ENCODE peak calls at places on chromosome 1, in ten cellular contexts. D, Y, N, J, B, R, O, Z, L and W are unnamed samples.

GRCh38 chr1:3673381-3674099 is 21.2 kb downstream of the TP73 start:
- DNase-seq in D (no peak), Y (no peak), N (no peak), J (no peak), B (no peak), R (no peak), O (no peak), Z (no peak), L (no peak), W (no peak)

GRCh38 chr1:70459502-70460225 is 48.6 kb downstream of the CTH start:
- DNase-seq in D (peak), Y (peak), N (no peak), J (peak), B (peak), R (peak), O (no peak), Z (no peak), L (no peak), W (no peak)

GRCh38 chr1:183804382-183804781 is 538 bp upstream of the RGL1 start:
- DNase-seq in D (no peak), Y (no peak), N (no peak), J (no peak), B (no peak), R (no peak), O (peak), Z (no peak), L (peak), W (no peak)

GRCh38 chr1:31910933-31911332 is 27.2 kb downstream of the PTP4A2 start:
- DNase-seq in D (no peak), Y (no peak), N (no peak), J (no peak), B (no peak), R (no peak), O (no peak), Z (no peak), L (no peak), W (no peak)

GRCh38 chr1:214369364-214369763 is 88.4 kb downstream of the SMYD2 start:
- DNase-seq in D (no peak), Y (no peak), N (no peak), J (no peak), B (no peak), R (no peak), O (no peak), Z (no peak), L (no peak), W (no peak)

GRCh38 chr1:26278303-26278702 is 1.6 kb upstream of the SH3BGRL3 start:
- DNase-seq in D (peak), Y (peak), N (peak), J (peak), B (peak), R (peak), O (peak), Z (no peak), L (no peak), W (no peak)

GRCh38 chr1:110341146-110341871 is 2.1 kb downstream of the RBM15 start:
- DNase-seq in D (no peak), Y (no peak), N (no peak), J (peak), B (no peak), R (no peak), O (no peak), Z (no peak), L (no peak), W (no peak)

GRCh38 chr1:59752556-59753412 is 62.0 kb upstream of the HOOK1 start:
- DNase-seq in D (no peak), Y (no peak), N (no peak), J (no peak), B (no peak), R (no peak), O (no peak), Z (no peak), L (no peak), W (no peak)

GRCh38 chr1:228276361-228276831 is 68.6 kb downstream of the OBSCN start:
- DNase-seq in D (no peak), Y (no peak), N (no peak), J (peak), B (no peak), R (no peak), O (peak), Z (no peak), L (no peak), W (no peak)

GRCh38 chr1:100443739-100444571 is 91.6 kb downstream of the CDC14A start:
- DNase-seq in D (peak), Y (peak), N (no peak), J (peak), B (no peak), R (peak), O (no peak), Z (peak), L (no peak), W (no peak)

GRCh38 chr1:58803858-58804257 is 20.0 kb upstream of the JUN start:
- DNase-seq in D (no peak), Y (no peak), N (no peak), J (no peak), B (no peak), R (no peak), O (no peak), Z (no peak), L (no peak), W (no peak)

GRCh38 chr1:19514391-19514831 is 29.1 kb upstream of the CAPZB start:
- DNase-seq in D (no peak), Y (peak), N (no peak), J (peak), B (no peak), R (peak), O (no peak), Z (peak), L (no peak), W (no peak)

GRCh38 chr1:155210304-155210703 is 1.8 kb downstream of the MTX1 start:
- DNase-seq in D (no peak), Y (no peak), N (no peak), J (no peak), B (no peak), R (no peak), O (no peak), Z (no peak), L (no peak), W (no peak)

GRCh38 chr1:117616356-117616755 is 10.5 kb downstream of the TENT5C start:
- DNase-seq in D (no peak), Y (no peak), N (no peak), J (no peak), B (no peak), R (no peak), O (peak), Z (no peak), L (no peak), W (no peak)

GRCh38 chr1:159756397-159756796 is 24.4 kb upstream of the DUSP23 start:
- DNase-seq in D (no peak), Y (no peak), N (no peak), J (peak), B (no peak), R (peak), O (no peak), Z (no peak), L (no peak), W (no peak)

GRCh38 chr1:235069577-235070563 is 58.8 kb downstream of the TOMM20 start:
- DNase-seq in D (peak), Y (peak), N (no peak), J (no peak), B (no peak), R (peak), O (peak), Z (no peak), L (no peak), W (no peak)

GRCh38 chr1:2554621-2555387 is 1.4 kb upstream of the TNFRSF14 start:
- DNase-seq in D (no peak), Y (no peak), N (no peak), J (no peak), B (no peak), R (no peak), O (no peak), Z (no peak), L (peak), W (no peak)

GRCh38 chr1:169594391-169594790 is 8.1 kb upstream of the F5 start:
- DNase-seq in D (no peak), Y (no peak), N (no peak), J (no peak), B (no peak), R (no peak), O (no peak), Z (no peak), L (no peak), W (no peak)

GRCh38 chr1:109228167-109228566 is 14.4 kb downstream of the SARS1 start:
- DNase-seq in D (no peak), Y (no peak), N (no peak), J (no peak), B (no peak), R (no peak), O (no peak), Z (peak), L (no peak), W (no peak)

GRCh38 chr1:72051538-72051937 is 230.8 kb downstream of the NEGR1 start:
- DNase-seq in D (no peak), Y (no peak), N (no peak), J (no peak), B (no peak), R (no peak), O (no peak), Z (no peak), L (no peak), W (no peak)

GRCh38 chr1:169928438-169929209 is 34.9 kb upstream of the SCYL3 start:
- DNase-seq in D (peak), Y (peak), N (no peak), J (peak), B (no peak), R (peak), O (no peak), Z (peak), L (peak), W (no peak)

GRCh38 chr1:169119405-169119804 is 12.9 kb downstream of the ATP1B1 start:
- DNase-seq in D (peak), Y (no peak), N (peak), J (peak), B (no peak), R (no peak), O (no peak), Z (no peak), L (no peak), W (no peak)

GRCh38 chr1:145845514-145846161 is at the start of gene NUDT17:
- DNase-seq in D (peak), Y (peak), N (peak), J (peak), B (no peak), R (peak), O (peak), Z (peak), L (peak), W (peak)

GRCh38 chr1:108570998-108571401 is 11.1 kb downstream of the EEIG2 start:
- DNase-seq in D (no peak), Y (no peak), N (no peak), J (no peak), B (no peak), R (no peak), O (no peak), Z (no peak), L (no peak), W (no peak)

GRCh38 chr1:46809904-46810303 is 11.1 kb downstream of the CYP4B1 start:
- DNase-seq in D (no peak), Y (no peak), N (no peak), J (no peak), B (no peak), R (no peak), O (no peak), Z (no peak), L (no peak), W (no peak)

GRCh38 chr1:3683197-3683596 is 30.9 kb downstream of the TP73 start:
- DNase-seq in D (no peak), Y (no peak), N (no peak), J (no peak), B (no peak), R (no peak), O (no peak), Z (no peak), L (no peak), W (no peak)

GRCh38 chr1:212628056-212628455 is 19.5 kb downstream of the ATF3 start:
- DNase-seq in D (no peak), Y (no peak), N (no peak), J (no peak), B (no peak), R (no peak), O (peak), Z (no peak), L (no peak), W (no peak)

GRCh38 chr1:32917521-32917920 is 16.3 kb upstream of the TMEM54 start:
- DNase-seq in D (no peak), Y (no peak), N (no peak), J (no peak), B (no peak), R (no peak), O (no peak), Z (no peak), L (no peak), W (no peak)

GRCh38 chr1:41639332-41639936 is 155.0 kb upstream of the EDN2 start:
- DNase-seq in D (peak), Y (peak), N (no peak), J (peak), B (no peak), R (peak), O (peak), Z (no peak), L (no peak), W (no peak)

GRCh38 chr1:8652607-8653046 is 164.8 kb downstream of the RERE start:
- DNase-seq in D (no peak), Y (no peak), N (no peak), J (no peak), B (no peak), R (no peak), O (no peak), Z (no peak), L (no peak), W (no peak)

GRCh38 chr1:226656601-226657277 is 82.3 kb downstream of the ITPKB start:
- DNase-seq in D (peak), Y (peak), N (peak), J (peak), B (peak), R (peak), O (peak), Z (no peak), L (no peak), W (no peak)

GRCh38 chr1:223720987-223721591 is 8.8 kb downstream of the CAPN2 start:
- DNase-seq in D (peak), Y (peak), N (no peak), J (peak), B (peak), R (peak), O (no peak), Z (peak), L (no peak), W (no peak)

GRCh38 chr1:54949971-54950360 is 30.5 kb upstream of the TMEM61 start:
- DNase-seq in D (peak), Y (peak), N (no peak), J (peak), B (no peak), R (peak), O (no peak), Z (no peak), L (no peak), W (no peak)

GRCh38 chr1:68916227-68916853 is 419.5 kb upstream of the DEPDC1 start:
- DNase-seq in D (no peak), Y (peak), N (no peak), J (peak), B (no peak), R (peak), O (no peak), Z (peak), L (no peak), W (no peak)

GRCh38 chr1:225508538-225509375 is 80.9 kb upstream of the LBR start:
- DNase-seq in D (peak), Y (peak), N (peak), J (peak), B (peak), R (peak), O (no peak), Z (peak), L (peak), W (no peak)

GRCh38 chr1:21670956-21671902 is 2.1 kb upstream of the RAP1GAP start:
- DNase-seq in D (no peak), Y (no peak), N (no peak), J (no peak), B (no peak), R (no peak), O (peak), Z (no peak), L (no peak), W (no peak)

GRCh38 chr1:1535989-1536937 is 4.2 kb downstream of the TMEM240 start:
- DNase-seq in D (no peak), Y (no peak), N (no peak), J (no peak), B (no peak), R (no peak), O (no peak), Z (no peak), L (no peak), W (no peak)

GRCh38 chr1:1122981-1123480 is 7.1 kb upstream of the C1orf159 start:
- DNase-seq in D (peak), Y (no peak), N (no peak), J (peak), B (no peak), R (no peak), O (no peak), Z (no peak), L (no peak), W (no peak)

GRCh38 chr1:197521118-197521739 is 253.2 kb downstream of the CRB1 start:
- DNase-seq in D (no peak), Y (peak), N (peak), J (peak), B (peak), R (peak), O (no peak), Z (peak), L (peak), W (peak)

GRCh38 chr1:150514913-150515327 is 632 bp upstream of the FALEC start:
- DNase-seq in D (no peak), Y (no peak), N (no peak), J (no peak), B (no peak), R (no peak), O (no peak), Z (no peak), L (no peak), W (no peak)

GRCh38 chr1:150515328-150516049 is at the start of gene FALEC:
- DNase-seq in D (peak), Y (peak), N (peak), J (peak), B (peak), R (peak), O (peak), Z (peak), L (peak), W (peak)

GRCh38 chr1:150514260-150514659 is 1.3 kb upstream of the FALEC start:
- DNase-seq in D (no peak), Y (no peak), N (no peak), J (no peak), B (no peak), R (no peak), O (no peak), Z (no peak), L (no peak), W (no peak)

GRCh38 chr1:150516616-150517015 is 1.1 kb downstream of the FALEC start:
- DNase-seq in D (no peak), Y (no peak), N (no peak), J (peak), B (no peak), R (peak), O (no peak), Z (no peak), L (no peak), W (no peak)

GRCh38 chr1:150516050-150516591 is 569 bp downstream of the FALEC start:
- DNase-seq in D (no peak), Y (no peak), N (no peak), J (no peak), B (no peak), R (peak), O (no peak), Z (no peak), L (peak), W (no peak)
- TF ChIP-seq CTCF in D (no peak), Y (peak), N (no peak), J (no peak), B (peak), R (peak), O (no peak), Z (peak), L (no peak), W (no peak)

GRCh38 chr1:43453442-43454269 is at the start of gene HYI:
- DNase-seq in D (peak), Y (peak), N (peak), J (peak), B (peak), R (peak), O (peak), Z (peak), L (peak), W (peak)

GRCh38 chr1:43455205-43455889 is 1.6 kb upstream of the HYI start:
- DNase-seq in D (no peak), Y (no peak), N (no peak), J (no peak), B (no peak), R (peak), O (no peak), Z (no peak), L (no peak), W (no peak)

GRCh38 chr1:43451701-43452532 is 1.8 kb downstream of the HYI start:
- DNase-seq in D (no peak), Y (no peak), N (no peak), J (no peak), B (no peak), R (no peak), O (peak), Z (no peak), L (no peak), W (no peak)

GRCh38 chr1:43452789-43453441 is 816 bp downstream of the HYI start:
- DNase-seq in D (peak), Y (peak), N (no peak), J (peak), B (peak), R (peak), O (peak), Z (no peak), L (peak), W (no peak)

GRCh38 chr1:43454270-43455011 is 710 bp upstream of the HYI start:
- DNase-seq in D (peak), Y (peak), N (peak), J (peak), B (peak), R (peak), O (no peak), Z (peak), L (peak), W (peak)
- TF ChIP-seq CTCF in D (no peak), Y (peak), N (no peak), J (no peak), B (peak), R (peak), O (no peak), Z (peak), L (no peak), W (no peak)

GRCh38 chr1:17572264-17572985 is 32.9 kb downstream of the ARHGEF10L start:
- DNase-seq in D (no peak), Y (no peak), N (no peak), J (no peak), B (no peak), R (no peak), O (no peak), Z (no peak), L (peak), W (no peak)
- TF ChIP-seq CTCF in D (no peak), Y (no peak), N (peak), J (peak), B (peak), R (no peak), O (no peak), Z (no peak), L (peak), W (peak)

GRCh38 chr1:162700131-162700530 is 67.9 kb downstream of the DDR2 start:
- DNase-seq in D (no peak), Y (no peak), N (no peak), J (no peak), B (no peak), R (no peak), O (no peak), Z (no peak), L (no peak), W (no peak)
- TF ChIP-seq CTCF in D (no peak), Y (no peak), N (no peak), J (no peak), B (no peak), R (no peak), O (no peak), Z (no peak), L (no peak), W (no peak)

GRCh38 chr1:44236873-44237272 is 23.6 kb downstream of the DMAP1 start:
- DNase-seq in D (no peak), Y (no peak), N (no peak), J (no peak), B (no peak), R (no peak), O (no peak), Z (no peak), L (no peak), W (no peak)

GRCh38 chr1:44239337-44239960 is 26.2 kb downstream of the DMAP1 start:
- DNase-seq in D (peak), Y (peak), N (no peak), J (peak), B (no peak), R (peak), O (no peak), Z (no peak), L (peak), W (peak)

GRCh38 chr1:44239961-44240371 is 26.7 kb downstream of the DMAP1 start:
- DNase-seq in D (peak), Y (peak), N (no peak), J (peak), B (no peak), R (peak), O (no peak), Z (no peak), L (no peak), W (no peak)

GRCh38 chr1:44238651-44239050 is 25.4 kb downstream of the DMAP1 start:
- DNase-seq in D (no peak), Y (no peak), N (no peak), J (no peak), B (no peak), R (no peak), O (no peak), Z (no peak), L (no peak), W (no peak)

DNA sequence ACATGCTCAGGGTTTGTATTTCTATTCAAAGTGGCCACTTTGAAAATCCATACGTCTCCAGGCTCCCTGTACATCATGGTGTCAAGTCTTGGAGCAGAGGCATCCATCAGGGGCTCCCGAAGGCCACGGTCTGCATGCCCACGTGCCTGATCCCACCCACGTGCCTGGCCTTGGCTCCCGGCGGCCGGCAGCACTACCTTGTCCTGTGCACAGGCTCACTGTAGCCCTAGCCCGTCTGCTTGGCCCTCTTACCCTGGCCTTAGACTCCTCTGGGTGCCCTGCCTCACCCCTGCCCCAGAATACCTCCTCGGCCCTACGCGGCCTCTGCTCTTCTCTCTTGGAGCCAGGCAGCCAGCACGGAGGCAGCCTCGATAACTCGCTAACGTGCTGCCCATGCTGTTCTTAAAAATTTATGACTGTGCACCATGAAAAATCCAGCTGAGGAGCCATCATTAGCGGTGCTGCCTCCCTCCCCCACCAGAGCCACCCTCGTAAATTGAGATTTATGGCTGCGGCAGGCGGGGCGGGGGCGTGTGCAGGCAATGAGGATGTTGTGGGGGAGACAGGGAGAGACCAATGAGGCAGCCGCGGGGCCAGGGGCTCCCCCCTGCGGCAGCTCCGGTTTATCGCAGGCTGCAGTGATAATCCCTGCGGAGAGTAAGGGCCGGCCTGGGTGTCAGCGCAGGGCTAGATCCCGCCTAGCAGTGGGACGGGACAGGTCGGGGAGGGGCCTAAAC is 24.6 kb downstream of the DMAP1 start:
- DNase-seq in D (peak), Y (peak), N (peak), J (peak), B (no peak), R (peak), O (no peak), Z (no peak), L (peak), W (peak)
- TF ChIP-seq CTCF in D (peak), Y (peak), N (peak), J (peak), B (peak), R (peak), O (no peak), Z (peak), L (peak), W (peak)